ENCODE peak calls at places on chromosome 7, in eight cellular contexts. G, Y, L, A, S, F, B and O are unnamed samples. For H3K9me3, the result is how much of the 10 kb centered on the place peaks cover.

GRCh38 chr7:53302511-53303246 is 267.2 kb downstream of the POM121L12 start:
- DNase-seq in G (no peak), Y (no peak), L (no peak), A (no peak), S (no peak), F (no peak), B (no peak), O (no peak)

GRCh38 chr7:101200862-101201599 is at the start of gene MOGAT3:
- DNase-seq in G (no peak), Y (peak), L (peak), A (no peak), S (no peak), F (no peak), B (no peak), O (peak)

GRCh38 chr7:47405921-47406765 is 175.8 kb downstream of the TNS3 start:
- DNase-seq in G (peak), Y (peak), L (no peak), A (no peak), S (peak), F (no peak), B (no peak), O (peak)

GRCh38 chr7:132381742-132382472 is 194.4 kb downstream of the PLXNA4 start:
- DNase-seq in G (no peak), Y (peak), L (no peak), A (no peak), S (no peak), F (peak), B (peak), O (no peak)

GRCh38 chr7:24737281-24737680 is 20.0 kb downstream of the GSDME start:
- DNase-seq in G (no peak), Y (no peak), L (no peak), A (no peak), S (no peak), F (no peak), B (no peak), O (no peak)

GRCh38 chr7:150945853-150946825 is 32.0 kb downstream of the KCNH2 start:
- DNase-seq in G (no peak), Y (no peak), L (peak), A (no peak), S (no peak), F (peak), B (no peak), O (peak)

GRCh38 chr7:43583424-43584199 is 704 bp downstream of the STK17A start:
- DNase-seq in G (peak), Y (peak), L (peak), A (peak), S (peak), F (peak), B (peak), O (peak)

GRCh38 chr7:78221961-78222751 is 423.6 kb downstream of the PHTF2 start:
- DNase-seq in G (peak), Y (no peak), L (no peak), A (peak), S (peak), F (no peak), B (no peak), O (peak)

GRCh38 chr7:1563939-1564602 is 5.8 kb downstream of the PSMG3 start:
- DNase-seq in G (no peak), Y (no peak), L (no peak), A (no peak), S (no peak), F (peak), B (no peak), O (peak)

GRCh38 chr7:4882742-4883351 is 669 bp downstream of the RADIL start:
- DNase-seq in G (peak), Y (no peak), L (no peak), A (no peak), S (no peak), F (peak), B (peak), O (peak)

GRCh38 chr7:30136339-30136738 is 1.6 kb downstream of the MTURN start:
- DNase-seq in G (no peak), Y (no peak), L (no peak), A (no peak), S (no peak), F (no peak), B (no peak), O (peak)

GRCh38 chr7:75945297-75946168 is 30.6 kb downstream of the POR start:
- DNase-seq in G (peak), Y (peak), L (no peak), A (no peak), S (peak), F (no peak), B (peak), O (no peak)

GRCh38 chr7:155422599-155423336 is 35.2 kb upstream of the EN2 start:
- DNase-seq in G (no peak), Y (no peak), L (no peak), A (no peak), S (no peak), F (no peak), B (no peak), O (no peak)

GRCh38 chr7:23072043-23072442 is 33.5 kb upstream of the KLHL7 start:
- DNase-seq in G (peak), Y (no peak), L (no peak), A (peak), S (peak), F (no peak), B (peak), O (no peak)

GRCh38 chr7:142231716-142232115 is 26.1 kb downstream of the PRSS58 start:
- DNase-seq in G (peak), Y (peak), L (peak), A (peak), S (no peak), F (peak), B (peak), O (no peak)

GRCh38 chr7:129213828-129214227 is 11.0 kb upstream of the AHCYL2 start:
- DNase-seq in G (no peak), Y (peak), L (peak), A (peak), S (no peak), F (peak), B (peak), O (peak)

GRCh38 chr7:26199301-26200112 is 1.0 kb downstream of the HNRNPA2B1 start:
- DNase-seq in G (peak), Y (no peak), L (no peak), A (peak), S (peak), F (peak), B (no peak), O (no peak)

GRCh38 chr7:82173400-82174021 is 270.1 kb downstream of the CACNA2D1 start:
- DNase-seq in G (no peak), Y (no peak), L (no peak), A (no peak), S (no peak), F (no peak), B (no peak), O (no peak)

DNA sequence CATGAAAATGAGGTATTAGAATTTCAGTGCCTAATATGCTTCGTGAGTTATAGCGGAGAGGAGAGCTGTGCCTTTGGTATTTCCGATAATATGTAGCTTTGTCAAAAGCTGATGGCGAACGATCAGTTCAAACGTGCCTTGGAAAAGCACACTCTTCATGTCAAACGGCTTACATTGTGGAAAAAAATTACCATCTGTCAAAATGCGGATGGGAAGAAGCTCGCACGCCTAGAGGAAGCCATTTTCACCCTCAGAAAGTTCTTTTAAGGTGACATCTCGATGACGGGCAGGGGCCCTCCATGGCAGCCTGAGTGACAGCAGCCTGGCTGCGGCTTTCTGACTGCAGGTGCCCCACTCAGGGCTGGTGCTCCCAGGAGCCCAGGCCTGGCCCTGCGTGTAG is 288.0 kb downstream of the ACTR3B start:
- DNase-seq in G (no peak), Y (no peak), L (no peak), A (no peak), S (no peak), F (no peak), B (no peak), O (no peak)
- H2AFZ ChIP-seq in G (no peak), Y (no peak), L (no peak), A (no peak), S (no peak), F (no peak), B (no peak), O (no peak)

GRCh38 chr7:98420966-98421612 is 20.2 kb upstream of the BAIAP2L1 start:
- DNase-seq in G (peak), Y (peak), L (peak), A (peak), S (no peak), F (peak), B (peak), O (peak)
- H3K9me3 ChIP-seq in G (under half), Y (under half), L (under half), A (under half), S (under half), F (under half), B (under half), O (under half)

GRCh38 chr7:100160067-100160466 is 1.5 kb upstream of the TRAPPC14 start:
- DNase-seq in G (no peak), Y (no peak), L (no peak), A (no peak), S (no peak), F (no peak), B (no peak), O (peak)

GRCh38 chr7:100159099-100159623 is 638 bp upstream of the TRAPPC14 start:
- DNase-seq in G (peak), Y (no peak), L (peak), A (no peak), S (no peak), F (peak), B (no peak), O (peak)

GRCh38 chr7:100166317-100166940 is 2.0 kb downstream of the GAL3ST4 start:
- DNase-seq in G (no peak), Y (no peak), L (no peak), A (no peak), S (no peak), F (peak), B (no peak), O (peak)

GRCh38 chr7:100163871-100164270 is 4.5 kb downstream of the GAL3ST4 start:
- DNase-seq in G (no peak), Y (no peak), L (no peak), A (no peak), S (no peak), F (no peak), B (no peak), O (no peak)

GRCh38 chr7:100162874-100163533 is 4.5 kb upstream of the TRAPPC14 start:
- DNase-seq in G (no peak), Y (no peak), L (peak), A (peak), S (no peak), F (peak), B (peak), O (no peak)
- H3K4me2 ChIP-seq in G (no peak), Y (no peak), L (no peak), A (peak), S (no peak), F (no peak), B (peak), O (no peak)

GRCh38 chr7:99780588-99780987 is 3.4 kb downstream of the CYP3A4 start:
- DNase-seq in G (no peak), Y (no peak), L (no peak), A (no peak), S (no peak), F (no peak), B (no peak), O (no peak)
- H2AFZ ChIP-seq in G (no peak), Y (no peak), L (no peak), A (no peak), S (no peak), F (no peak), B (no peak), O (no peak)